ENCODE peak calls at places on chromosomes 13 and 19, in five cellular contexts. Q is A549, U is ovary, G is body of pancreas, A is HCT116. B is an unnamed sample. For H3K4me1, the result is how much of the 10 kb centered on the place peaks cover.

GRCh38 chr19:31285744-31286143 is 63.5 kb downstream of the TSHZ3 start:
- DNase-seq in U (peak), A (no peak), Q (no peak), G (no peak), B (no peak)

GRCh38 chr19:10142701-10143375 is 23.1 kb upstream of the EIF3G start:
- DNase-seq in U (no peak), A (no peak), G (no peak), Q (no peak), B (no peak)

GRCh38 chr19:5273782-5274181 is 66.8 kb downstream of the PTPRS start:
- DNase-seq in U (no peak), G (no peak), A (no peak), Q (no peak), B (no peak)

GRCh38 chr13:100075700-100076587 is 12.9 kb upstream of the PCCA start:
- DNase-seq in A (no peak), U (no peak), G (no peak), Q (no peak), B (no peak)

GRCh38 chr13:44860427-44860826 is 128.8 kb downstream of the NUFIP1 start:
- DNase-seq in Q (no peak), A (no peak), G (no peak), U (no peak), B (no peak)

GRCh38 chr13:57631607-57632275 is at the start of gene PCDH17:
- DNase-seq in Q (no peak), A (no peak), G (peak), U (no peak), B (peak)

GRCh38 chr19:56120002-56120370 is 1.1 kb downstream of the ZNF787 start:
- DNase-seq in G (no peak), Q (no peak), A (no peak), U (no peak), B (no peak)

GRCh38 chr19:19274716-19275115 is 1.6 kb upstream of the TM6SF2 start:
- DNase-seq in Q (no peak), U (no peak), A (no peak), G (peak), B (no peak)

GRCh38 chr19:50994129-50994528 is 7.3 kb downstream of the KLK8 start:
- DNase-seq in A (no peak), Q (peak), U (no peak), G (no peak), B (no peak)

GRCh38 chr19:19061491-19061890 is 2.3 kb upstream of the SLC25A42 start:
- DNase-seq in G (peak), Q (no peak), A (no peak), U (no peak), B (peak)

GRCh38 chr19:36605101-36605838 is at the start of gene ZNF382:
- DNase-seq in A (no peak), U (peak), Q (no peak), G (peak), B (peak)
- TF ChIP-seq POLR2A in A (no peak), U (no peak), Q (no peak), G (peak), B (no peak)

GRCh38 chr19:13018037-13018914 is 23.0 kb downstream of the NFIX start:
- DNase-seq in G (no peak), A (no peak), Q (no peak), U (peak), B (peak)

GRCh38 chr19:13019330-13019729 is 24.1 kb downstream of the NFIX start:
- DNase-seq in G (no peak), Q (no peak), U (no peak), A (no peak), B (no peak)

GRCh38 chr19:13016245-13016627 is 21.0 kb downstream of the NFIX start:
- DNase-seq in U (no peak), A (no peak), Q (no peak), G (no peak), B (no peak)

GRCh38 chr19:13016628-13017305 is 21.5 kb downstream of the NFIX start:
- DNase-seq in Q (no peak), U (no peak), G (no peak), A (no peak), B (no peak)

DNA sequence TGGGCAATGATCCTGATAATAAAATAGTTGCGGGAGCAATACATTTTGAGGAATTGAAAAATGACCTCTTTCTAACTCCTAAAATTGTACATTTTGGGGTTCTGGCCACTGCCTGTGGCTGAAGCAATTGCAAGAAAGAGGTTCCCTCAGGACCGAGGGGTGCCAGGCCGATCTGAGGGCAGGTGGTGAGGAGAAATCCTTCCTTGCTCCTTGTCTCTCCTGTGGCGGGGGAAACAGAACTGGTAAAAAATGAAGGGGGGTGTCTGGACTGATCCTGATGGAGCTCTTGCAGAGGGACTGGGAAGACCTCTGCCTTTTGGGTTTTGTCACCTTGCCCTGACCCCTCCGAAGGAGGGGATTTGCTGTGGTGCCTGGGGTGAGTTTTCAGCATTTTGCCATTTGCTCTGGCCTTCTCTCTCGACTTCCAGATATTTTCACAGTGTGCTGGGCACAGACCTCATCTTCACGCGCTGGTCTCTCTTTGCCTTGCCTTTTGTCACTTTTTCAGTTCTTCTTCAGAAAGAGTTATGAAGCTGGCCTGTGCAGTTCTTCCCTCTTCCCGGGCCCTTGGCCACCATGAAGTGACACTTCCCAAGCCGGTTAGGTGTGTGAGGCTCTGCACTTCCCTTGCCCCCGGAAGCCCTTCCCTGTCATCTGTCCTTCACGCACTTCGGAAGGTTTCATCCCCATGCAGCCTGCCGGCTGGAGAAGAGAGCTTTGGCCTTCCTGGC is 22.2 kb downstream of the NFIX start:
- DNase-seq in Q (no peak), A (no peak), U (no peak), G (no peak), B (no peak)
- H3K4me1 ChIP-seq in Q (under half), A (under half), U (under half), G (under half), B (half or more)

DNA sequence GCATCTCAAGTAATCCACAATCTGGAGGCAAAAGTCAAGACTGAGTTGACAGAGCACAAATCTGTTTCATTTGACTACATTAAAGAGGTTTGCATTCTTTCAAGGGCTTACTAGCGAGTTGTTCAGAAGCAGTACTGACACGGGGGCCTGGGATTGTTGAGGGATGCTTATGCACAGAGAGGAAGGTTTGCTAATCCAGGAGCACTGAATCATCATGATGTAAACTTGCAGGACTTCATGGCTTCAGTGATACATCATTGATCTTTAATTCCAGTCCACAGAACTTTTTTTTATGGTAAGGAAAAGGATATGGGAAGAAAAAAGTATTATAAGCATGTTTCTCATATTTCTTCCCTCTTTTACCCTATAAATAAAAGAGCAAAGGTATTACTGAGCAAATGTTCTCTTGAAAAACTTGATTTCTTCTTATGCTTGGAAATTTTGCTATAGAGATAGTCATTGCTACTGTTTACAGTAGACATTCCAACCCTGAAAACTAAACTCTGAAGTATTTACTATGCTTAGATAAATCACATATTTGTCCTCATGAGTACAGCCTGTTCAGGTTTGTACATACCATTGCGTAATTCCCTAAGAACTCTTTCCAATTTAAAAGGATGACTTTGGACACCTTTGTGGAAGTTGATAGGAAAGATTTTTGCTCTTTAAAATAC is 65.8 kb upstream of the KPNA3 start:
- DNase-seq in U (no peak), G (peak), A (no peak), Q (peak), B (no peak)
- H3K27ac ChIP-seq in U (no peak), G (peak), A (peak), Q (peak), B (peak)

GRCh38 chr19:2440515-2440914 is 13.1 kb upstream of the TIMM13 start:
- DNase-seq in G (no peak), Q (no peak), A (no peak), U (no peak), B (no peak)
- TF ChIP-seq POLR2A in G (no peak), Q (no peak), A (no peak), U (no peak), B (no peak)

GRCh38 chr19:35403116-35403760 is 32.4 kb downstream of the GPR42 start:
- DNase-seq in A (no peak), Q (no peak), U (no peak), G (peak), B (no peak)

GRCh38 chr19:35398570-35398969 is 27.7 kb downstream of the GPR42 start:
- DNase-seq in U (no peak), A (no peak), Q (no peak), G (no peak), B (no peak)

GRCh38 chr19:35399948-35400772 is 29.3 kb downstream of the GPR42 start:
- DNase-seq in A (no peak), G (no peak), Q (no peak), U (no peak), B (no peak)

GRCh38 chr19:35399231-35399630 is 28.4 kb downstream of the GPR42 start:
- DNase-seq in G (no peak), Q (no peak), U (no peak), A (no peak), B (no peak)

DNA sequence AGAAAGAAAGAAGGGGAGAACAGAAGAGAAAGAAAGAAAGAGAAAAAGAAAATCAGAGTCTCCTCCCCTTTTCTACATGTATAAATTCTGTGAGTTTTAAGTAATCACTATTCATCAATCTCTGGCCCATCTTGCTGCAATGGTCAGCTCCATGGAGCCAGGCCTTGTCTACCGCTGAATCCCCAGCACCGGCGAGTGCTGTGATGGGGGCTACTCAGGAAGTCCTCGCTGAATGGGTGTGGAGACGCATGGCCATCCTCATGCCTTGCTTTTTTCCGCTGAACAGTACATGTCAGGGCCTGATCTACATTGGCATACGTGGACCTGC is 29.9 kb downstream of the GPR42 start:
- DNase-seq in G (no peak), Q (no peak), U (no peak), A (no peak), B (no peak)
- H3K4me1 ChIP-seq in G (under half), Q (under half), U (under half), A (under half), B (under half)

GRCh38 chr19:35281303-35281702 is 1.0 kb upstream of the HAMP start:
- DNase-seq in G (no peak), U (no peak), A (no peak), Q (no peak), B (no peak)

GRCh38 chr19:35276706-35277281 is 5.5 kb upstream of the HAMP start:
- DNase-seq in A (no peak), U (no peak), Q (no peak), G (no peak), B (no peak)

GRCh38 chr19:35279374-35279773 is 3.0 kb upstream of the HAMP start:
- DNase-seq in G (no peak), A (no peak), U (no peak), Q (no peak), B (no peak)

GRCh38 chr19:35278578-35279284 is 3.6 kb upstream of the HAMP start:
- DNase-seq in A (no peak), G (no peak), Q (no peak), U (peak), B (no peak)

GRCh38 chr19:35279985-35280821 is 2.1 kb upstream of the HAMP start:
- DNase-seq in U (peak), G (no peak), A (no peak), Q (no peak), B (no peak)
- H3K27ac ChIP-seq in U (peak), G (no peak), A (no peak), Q (no peak), B (no peak)

GRCh38 chr19:4267901-4268815 is 10.9 kb upstream of the SHD start:
- DNase-seq in G (peak), Q (no peak), U (no peak), A (no peak), B (peak)
- TF ChIP-seq POLR2A in G (no peak), Q (no peak), U (no peak), A (no peak), B (no peak)

DNA sequence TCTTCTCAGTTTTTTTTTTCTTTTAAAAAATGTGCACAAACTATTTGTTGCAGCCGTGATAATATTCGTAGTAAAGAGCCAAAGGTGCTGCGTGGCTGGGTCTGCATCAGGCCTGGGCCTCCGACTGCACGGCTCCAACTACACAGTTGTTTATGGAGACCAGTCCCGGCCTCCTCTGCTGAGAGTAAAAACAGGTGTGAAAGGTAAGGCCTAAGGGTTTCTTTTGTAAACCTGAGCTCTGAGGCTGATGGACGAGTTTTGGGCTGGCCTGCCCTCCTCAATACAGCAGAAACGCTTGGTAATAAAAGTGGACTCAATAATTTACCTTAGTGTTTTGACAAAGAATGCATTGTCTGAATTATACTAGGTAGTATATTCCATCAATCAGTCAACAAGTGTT is 3.9 kb downstream of the MBNL2 start:
- DNase-seq in Q (no peak), G (peak), A (no peak), U (no peak), B (no peak)
- H3K4me1 ChIP-seq in Q (half or more), G (half or more), A (under half), U (under half), B (half or more)

B was measured in stomach.